ENCODE peak calls at places on chromosomes 12 and 14, in seven cellular contexts. M is SK-N-MC; G is NAMALWA; U is activated T-helper 1 cell treated with Interleukin-2 at 50 U/mL for 16 hours; W is ascending aorta; J is stimulated activated CD8-positive, alpha-beta memory T cell treated with anti-CD3 and anti-CD28 coated beads, Interleukin-2, amount 100 ng/mL, for 1 hour; K is G401. O is an unnamed sample.

GRCh38 chr14:37559386-37559785 is 35.7 kb downstream of the FOXA1 start:
- DNase-seq in K (no peak), J (no peak), W (no peak), G (no peak), U (no peak), M (no peak), O (no peak)

GRCh38 chr14:95346266-95346665 is 26.6 kb upstream of the CLMN start:
- DNase-seq in J (no peak), G (no peak), K (no peak), M (no peak), U (no peak), W (peak; percentile 12), O (no peak)

GRCh38 chr12:116731801-116732200 is 6.1 kb downstream of the SPRING1 start:
- DNase-seq in M (no peak), U (no peak), G (no peak), W (peak; percentile 30), J (no peak), K (no peak), O (no peak)

GRCh38 chr12:132886529-132887477 is 602 bp downstream of the CHFR start:
- DNase-seq in M (no peak), J (no peak), G (peak; percentile 19), K (peak; percentile 6), U (no peak), W (peak; percentile 65), O (no peak)

GRCh38 chr12:46084666-46085631 is 94.6 kb upstream of the SCAF11 start:
- DNase-seq in J (no peak), U (no peak), W (no peak), M (no peak), K (no peak), G (no peak), O (no peak)

GRCh38 chr14:61523751-61524150 is 171.6 kb upstream of the HIF1A start:
- DNase-seq in G (no peak), J (no peak), W (no peak), K (no peak), M (no peak), U (no peak), O (no peak)

GRCh38 chr14:32366995-32367394 is 37.9 kb downstream of the AKAP6 start:
- DNase-seq in G (no peak), W (no peak), U (no peak), J (no peak), K (no peak), M (no peak), O (no peak)

GRCh38 chr14:90714811-90715210 is 101.4 kb downstream of the TTC7B start:
- DNase-seq in M (no peak), W (no peak), G (no peak), J (no peak), K (no peak), U (no peak), O (no peak)

GRCh38 chr12:53972722-53973092 is 219 bp upstream of the HOXC11 start:
- DNase-seq in W (no peak), U (no peak), M (no peak), J (no peak), K (no peak), G (no peak), O (no peak)

GRCh38 chr14:97995038-97995437 is 1197.9 kb downstream of the VRK1 start:
- DNase-seq in W (no peak), G (no peak), U (no peak), M (no peak), K (no peak), J (no peak), O (no peak)

GRCh38 chr12:5438671-5439200 is 6.8 kb downstream of the NTF3 start:
- DNase-seq in M (no peak), W (no peak), K (no peak), J (no peak), G (no peak), U (no peak), O (no peak)

GRCh38 chr12:59650594-59651229 is 54.9 kb downstream of the SLC16A7 start:
- DNase-seq in K (peak; percentile 58), M (no peak), J (no peak), G (no peak), W (no peak), U (no peak), O (no peak)

GRCh38 chr12:114499338-114499737 is 93.4 kb upstream of the TBX5 start:
- DNase-seq in G (no peak), W (no peak), M (no peak), K (no peak), J (no peak), U (no peak), O (no peak)

GRCh38 chr12:85559534-85559933 is 276.7 kb downstream of the RASSF9 start:
- DNase-seq in M (no peak), G (no peak), U (no peak), W (no peak), K (no peak), J (no peak), O (no peak)

GRCh38 chr14:35341454-35342159 is 49.4 kb downstream of the PSMA6 start:
- DNase-seq in K (peak; percentile 57), W (peak; percentile 99), U (no peak), M (no peak), J (no peak), G (no peak), O (no peak)